ENCODE peak calls at places on chromosome 1, in six cellular contexts. P is AG09309, N is T-helper 1 cell, F is stromal cell of bone marrow, A is Ammon's horn, J is Peyer's patch. Y is an unnamed sample.

GRCh38 chr1:229272164-229273158 is 1.6 kb downstream of the RAB4A start:
- DNase-seq in A (peak; percentile 54), J (no peak), P (no peak), F (no peak), N (no peak), Y (no peak)

GRCh38 chr1:202599669-202600431 is 110.4 kb downstream of the SYT2 start:
- DNase-seq in A (peak; percentile 79), J (peak; percentile 69), P (peak; percentile 62), N (no peak), F (peak; percentile 51), Y (peak; percentile 64)

GRCh38 chr1:101357444-101357986 is 120.7 kb downstream of the S1PR1 start:
- DNase-seq in A (peak; percentile 90), P (peak; percentile 46), F (peak; percentile 75), J (no peak), N (peak; percentile 62), Y (no peak)

GRCh38 chr1:78277253-78277652 is 213.5 kb upstream of the PTGFR start:
- DNase-seq in N (no peak), P (no peak), A (no peak), J (no peak), F (peak; percentile 79), Y (no peak)

GRCh38 chr1:147627435-147628110 is 42.8 kb downstream of the ACP6 start:
- DNase-seq in J (no peak), A (peak; percentile 43), P (peak; percentile 0), N (no peak), F (no peak), Y (no peak)

GRCh38 chr1:161037661-161038522 is 872 bp downstream of the TSTD1 start:
- DNase-seq in N (no peak), J (no peak), A (no peak), P (no peak), F (no peak), Y (peak; percentile 65)

GRCh38 chr1:157540160-157540748 is 12.1 kb downstream of the FCRL5 start:
- DNase-seq in N (no peak), A (no peak), J (no peak), P (no peak), F (no peak), Y (no peak)

GRCh38 chr1:177023710-177024109 is 140.8 kb downstream of the ASTN1 start:
- DNase-seq in P (no peak), F (no peak), A (no peak), J (no peak), N (no peak), Y (no peak)

GRCh38 chr1:119674835-119675289 is 26.8 kb upstream of the ZNF697 start:
- DNase-seq in F (peak; percentile 58), P (peak; percentile 68), N (no peak), A (no peak), J (no peak), Y (peak; percentile 18)

GRCh38 chr1:230717251-230717650 is 3.3 kb upstream of the AGT start:
- DNase-seq in J (no peak), A (no peak), N (no peak), P (no peak), F (no peak), Y (no peak)

GRCh38 chr1:38403667-38404066 is 357.1 kb upstream of the POU3F1 start:
- DNase-seq in P (no peak), N (no peak), A (no peak), J (no peak), F (no peak), Y (no peak)

GRCh38 chr1:22471078-22471477 is 19.4 kb downstream of the ZBTB40 start:
- DNase-seq in N (no peak), J (no peak), P (peak; percentile 51), F (no peak), A (no peak), Y (no peak)

GRCh38 chr1:21937372-21938121 is 437 bp upstream of the HSPG2 start:
- DNase-seq in P (no peak), J (peak; percentile 91), N (peak; percentile 56), F (peak; percentile 64), A (peak; percentile 86), Y (peak; percentile 94)

GRCh38 chr1:94636625-94637024 is 95.1 kb upstream of the F3 start:
- DNase-seq in N (no peak), J (no peak), F (peak; percentile 7), A (no peak), P (peak; percentile 27), Y (no peak)

GRCh38 chr1:54996359-54996868 is 2.3 kb upstream of the BSND start:
- DNase-seq in P (no peak), F (peak; percentile 44), N (peak; percentile 64), J (peak; percentile 88), A (peak; percentile 66), Y (peak; percentile 69)

Y was measured in posterior cingulate gyrus.